ENCODE peak calls at places on chromosomes 1 and 21, in eight cellular contexts. O, W, P, L, A, U, G and B are unnamed samples.

GRCh38 chr1:234763910-234764309 is 153.9 kb upstream of the IRF2BP2 start:
- DNase-seq in O (no peak), W (no peak), P (no peak), L (no peak), A (no peak), U (no peak), G (no peak), B (no peak)

GRCh38 chr1:98056781-98057180 is 135.9 kb upstream of the DPYD start:
- DNase-seq in O (no peak), W (no peak), P (no peak), L (no peak), A (no peak), U (no peak), G (no peak), B (no peak)

GRCh38 chr1:11967028-11967547 is 13.2 kb upstream of the MFN2 start:
- DNase-seq in O (no peak), W (no peak), P (peak), L (no peak), A (peak), U (peak), G (peak), B (no peak)

GRCh38 chr1:21022279-21023040 is 154.2 kb downstream of the EIF4G3 start:
- DNase-seq in O (peak), W (peak), P (peak), L (peak), A (peak), U (peak), G (peak), B (no peak)

GRCh38 chr1:229563701-229564100 is 5.2 kb upstream of the ABCB10 start:
- DNase-seq in O (no peak), W (peak), P (peak), L (peak), A (no peak), U (no peak), G (peak), B (no peak)

GRCh38 chr1:19003371-19004290 is 47.2 kb upstream of the IFFO2 start:
- DNase-seq in O (no peak), W (no peak), P (no peak), L (no peak), A (no peak), U (no peak), G (peak), B (no peak)

GRCh38 chr1:170410391-170411146 is 121.4 kb upstream of the GORAB start:
- DNase-seq in O (no peak), W (no peak), P (peak), L (peak), A (no peak), U (no peak), G (peak), B (no peak)

GRCh38 chr1:9267827-9268581 is 24.7 kb upstream of the SPSB1 start:
- DNase-seq in O (no peak), W (no peak), P (no peak), L (no peak), A (no peak), U (no peak), G (no peak), B (no peak)

GRCh38 chr1:198168180-198168579 is 11.4 kb downstream of the NEK7 start:
- DNase-seq in O (peak), W (no peak), P (peak), L (no peak), A (no peak), U (no peak), G (peak), B (no peak)

GRCh38 chr21:42705746-42706374 is 52.4 kb downstream of the PDE9A start:
- DNase-seq in O (no peak), W (no peak), P (no peak), L (no peak), A (no peak), U (no peak), G (no peak), B (no peak)

GRCh38 chr1:67850151-67850551 is 16.9 kb upstream of the GNG12 start:
- DNase-seq in O (peak), W (no peak), P (peak), L (peak), A (peak), U (peak), G (peak), B (no peak)

GRCh38 chr1:115113781-115114180 is 24.5 kb upstream of the TSPAN2 start:
- DNase-seq in O (no peak), W (no peak), P (no peak), L (no peak), A (no peak), U (no peak), G (peak), B (no peak)

GRCh38 chr1:32247452-32247851 is 430 bp downstream of the FAM167B start:
- DNase-seq in O (no peak), W (no peak), P (no peak), L (no peak), A (no peak), U (no peak), G (no peak), B (no peak)

GRCh38 chr1:41122851-41123518 is 101.5 kb upstream of the SLFNL1 start:
- DNase-seq in O (peak), W (no peak), P (peak), L (peak), A (peak), U (peak), G (peak), B (no peak)

GRCh38 chr21:29649370-29649963 is 290.3 kb downstream of the GRIK1 start:
- DNase-seq in O (no peak), W (no peak), P (no peak), L (no peak), A (no peak), U (no peak), G (no peak), B (no peak)

GRCh38 chr1:77383236-77383635 is 101.4 kb downstream of the AK5 start:
- DNase-seq in O (no peak), W (no peak), P (no peak), L (no peak), A (no peak), U (no peak), G (peak), B (no peak)

GRCh38 chr1:23904748-23905357 is 8.3 kb downstream of the CNR2 start:
- DNase-seq in O (peak), W (no peak), P (no peak), L (no peak), A (no peak), U (no peak), G (no peak), B (no peak)

GRCh38 chr1:17831619-17832018 is 76.5 kb downstream of the ACTL8 start:
- DNase-seq in O (peak), W (no peak), P (peak), L (peak), A (peak), U (peak), G (peak), B (peak)

GRCh38 chr1:202587859-202588480 is 122.3 kb downstream of the SYT2 start:
- DNase-seq in O (no peak), W (no peak), P (no peak), L (no peak), A (no peak), U (no peak), G (no peak), B (no peak)

GRCh38 chr1:91730781-91731732 is 154.9 kb downstream of the TGFBR3 start:
- DNase-seq in O (peak), W (no peak), P (peak), L (no peak), A (no peak), U (no peak), G (no peak), B (no peak)

GRCh38 chr21:9753943-9754342 is 767.4 kb upstream of the TPTE start:
- DNase-seq in O (no peak), W (no peak), P (no peak), L (no peak), A (no peak), U (no peak), G (no peak), B (no peak)

GRCh38 chr1:54542120-54542961 is 5.7 kb upstream of the ACOT11 start:
- DNase-seq in O (peak), W (peak), P (peak), L (peak), A (peak), U (no peak), G (peak), B (peak)

GRCh38 chr1:92091625-92092024 is 11.5 kb downstream of the BTBD8 start:
- DNase-seq in O (no peak), W (no peak), P (no peak), L (no peak), A (no peak), U (no peak), G (no peak), B (no peak)

GRCh38 chr1:230832466-230832865 is 35.9 kb downstream of the C1orf198 start:
- DNase-seq in O (no peak), W (no peak), P (peak), L (peak), A (peak), U (no peak), G (peak), B (no peak)

GRCh38 chr1:12014141-12014981 is 4.9 kb upstream of the MIIP start:
- DNase-seq in O (no peak), W (no peak), P (peak), L (peak), A (peak), U (no peak), G (peak), B (no peak)

GRCh38 chr1:89761901-89762300 is 58.9 kb upstream of the LRRC8D start:
- DNase-seq in O (no peak), W (no peak), P (no peak), L (no peak), A (no peak), U (no peak), G (no peak), B (no peak)

GRCh38 chr1:169193191-169193850 is 86.8 kb downstream of the ATP1B1 start:
- DNase-seq in O (no peak), W (no peak), P (peak), L (peak), A (no peak), U (no peak), G (no peak), B (no peak)

GRCh38 chr1:245999697-246000637 is 507.1 kb downstream of the SMYD3 start:
- DNase-seq in O (no peak), W (no peak), P (no peak), L (no peak), A (no peak), U (peak), G (no peak), B (no peak)

GRCh38 chr1:197391303-197392226 is 123.5 kb downstream of the CRB1 start:
- DNase-seq in O (peak), W (no peak), P (no peak), L (no peak), A (peak), U (peak), G (peak), B (no peak)

GRCh38 chr21:38266732-38267131 is 9.9 kb downstream of the KCNJ15 start:
- DNase-seq in O (no peak), W (no peak), P (peak), L (peak), A (no peak), U (no peak), G (peak), B (no peak)

GRCh38 chr1:36913523-36914060 is 120.7 kb downstream of the GRIK3 start:
- DNase-seq in O (no peak), W (no peak), P (no peak), L (no peak), A (no peak), U (no peak), G (no peak), B (no peak)